ENCODE peak calls at places on chromosome 15, in five cellular contexts. B is breast epithelium, Q is WERI-Rb-1, H is fibroblast of the aortic adventitia, P is stomach. U is an unnamed sample.

GRCh38 chr15:41506796-41507341 is 6.8 kb downstream of the LTK start:
- DNase-seq in Q (peak; percentile 34), H (no peak), B (no peak), P (no peak), U (no peak)

GRCh38 chr15:64441852-64442251 is 18.5 kb upstream of the ZNF609 start:
- DNase-seq in Q (no peak), P (no peak), H (no peak), B (no peak), U (no peak)

GRCh38 chr15:74847462-74847861 is 4.5 kb upstream of the ULK3 start:
- DNase-seq in B (no peak), Q (peak; percentile 25), P (peak; percentile 59), H (no peak), U (no peak)

GRCh38 chr15:47194718-47195117 is 522.6 kb upstream of the SEMA6D start:
- DNase-seq in H (peak; percentile 52), Q (no peak), P (no peak), B (no peak), U (peak; percentile 17)

GRCh38 chr15:80070840-80071239 is 11.4 kb downstream of the ZFAND6 start:
- DNase-seq in H (peak; percentile 56), B (no peak), P (no peak), Q (no peak), U (peak; percentile 66)

GRCh38 chr15:80585544-80586018 is 109.5 kb upstream of the ABHD17C start:
- DNase-seq in P (peak; percentile 32), H (no peak), Q (peak; percentile 37), B (no peak), U (no peak)

GRCh38 chr15:84001655-84002054 is 233.9 kb upstream of the GOLGA6L4 start:
- DNase-seq in B (no peak), H (no peak), Q (no peak), P (no peak), U (no peak)

GRCh38 chr15:28934645-28935044 is 48.9 kb downstream of the APBA2 start:
- DNase-seq in P (no peak), B (no peak), Q (no peak), H (no peak), U (no peak)

GRCh38 chr15:83306561-83306960 is 22.1 kb upstream of the BNC1 start:
- DNase-seq in H (no peak), B (no peak), P (no peak), Q (no peak), U (no peak)

GRCh38 chr15:81752149-81752942 is 293.5 kb downstream of the MEX3B start:
- DNase-seq in Q (peak; percentile 84), P (peak; percentile 31), H (peak; percentile 54), B (peak; percentile 78), U (peak; percentile 57)

GRCh38 chr15:48385431-48385830 is 54.2 kb downstream of the DUT start:
- DNase-seq in P (no peak), Q (no peak), H (peak; percentile 99), B (no peak), U (peak; percentile 100)

GRCh38 chr15:37824717-37825382 is 109.6 kb upstream of the TMCO5A start:
- DNase-seq in Q (peak; percentile 21), P (no peak), H (peak; percentile 90), B (no peak), U (peak; percentile 90)

DNA sequence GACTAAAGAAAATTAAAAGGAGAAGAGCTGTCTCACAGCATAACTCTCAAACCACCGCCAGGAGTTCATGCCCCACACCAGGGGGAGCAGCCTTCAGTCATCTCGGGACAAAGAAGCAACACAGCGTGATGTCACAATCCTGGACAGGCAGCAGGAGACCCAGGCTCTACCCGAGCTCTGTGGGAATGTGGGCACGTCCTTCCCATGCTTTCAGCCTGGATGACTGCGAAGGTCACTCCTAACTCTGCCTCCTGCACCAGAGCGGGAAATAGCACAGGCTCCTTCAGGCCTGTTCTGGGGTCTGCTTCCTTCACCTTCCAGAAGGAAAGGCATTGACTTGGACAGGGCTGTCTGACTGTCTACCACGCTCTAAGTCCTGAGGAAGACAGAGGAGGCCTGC is 31.3 kb downstream of the NOX5 start:
- DNase-seq in P (no peak), H (no peak), B (no peak), Q (peak; percentile 68), U (peak; percentile 39)
- TF ChIP-seq CTCF in P (no peak), H (no peak), B (no peak), Q (peak; percentile 59), U (peak; percentile 42)

GRCh38 chr15:78620839-78621421 is at the start of gene CHRNA3:
- DNase-seq in Q (peak; percentile 45), P (peak; percentile 9), H (no peak), B (no peak), U (no peak)

GRCh38 chr15:78621810-78622402 is 1.1 kb upstream of the CHRNA3 start:
- DNase-seq in H (no peak), B (no peak), P (peak; percentile 18), Q (no peak), U (no peak)

GRCh38 chr15:78619022-78619950 is 1.5 kb downstream of the CHRNA3 start:
- DNase-seq in B (no peak), P (peak; percentile 20), Q (peak; percentile 61), H (no peak), U (no peak)

GRCh38 chr15:78618490-78618934 is 2.3 kb downstream of the CHRNA3 start:
- DNase-seq in Q (peak; percentile 95), P (peak; percentile 91), B (peak; percentile 84), H (peak; percentile 98), U (peak; percentile 94)

DNA sequence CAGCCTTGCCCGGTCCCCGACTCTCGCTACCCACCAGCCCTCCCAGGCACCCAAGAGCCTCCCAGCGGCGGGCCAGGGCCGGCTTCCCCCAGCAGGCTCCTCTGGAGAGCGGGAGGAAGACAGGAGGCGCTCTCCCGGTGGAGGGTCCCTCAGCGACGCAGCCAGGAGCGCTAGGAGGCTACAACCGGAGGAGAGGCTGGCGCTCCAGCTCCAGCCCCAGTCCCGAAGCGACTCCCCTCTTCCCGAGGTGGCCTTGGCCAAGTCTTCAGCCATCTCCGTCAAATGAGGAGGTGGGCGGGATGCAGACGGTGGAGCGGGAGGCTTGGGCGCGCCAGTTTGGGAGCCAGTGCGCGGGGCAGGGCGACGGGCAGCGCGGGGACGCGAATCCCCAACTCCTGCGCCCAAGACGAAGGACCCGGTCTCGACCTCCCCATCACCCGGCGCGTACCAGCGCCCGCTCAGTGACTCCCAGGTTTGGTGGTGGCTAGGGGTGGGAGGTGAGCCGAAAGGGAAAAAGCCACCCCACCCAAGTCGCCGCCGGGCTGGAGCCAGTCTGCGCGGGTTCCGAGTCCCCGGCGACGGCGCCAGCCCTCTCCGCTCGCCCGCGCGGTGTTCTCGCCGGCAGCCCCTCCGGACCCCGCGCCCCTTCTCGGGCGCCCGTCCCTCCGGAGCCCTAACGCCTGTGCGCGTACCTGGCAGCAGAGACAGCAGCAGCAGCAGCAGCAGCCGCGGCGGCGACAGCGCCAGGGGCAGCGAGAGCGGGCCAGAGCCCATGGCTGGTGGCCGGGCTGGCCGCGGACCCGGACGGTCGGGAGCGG is 566 bp downstream of the CHRNA3 start:
- DNase-seq in H (no peak), P (peak; percentile 23), B (no peak), Q (peak; percentile 71), U (no peak)
- H3K4me3 ChIP-seq in H (no peak overlapping the region), P (peak overlapping the region; percentile 32), B (peak overlapping the region; percentile 39), Q (peak overlapping the region; percentile 68), U (no peak overlapping the region)

GRCh38 chr15:26032162-26032846 is 169.2 kb upstream of the ATP10A start:
- DNase-seq in P (no peak), H (no peak), Q (no peak), B (no peak), U (no peak)

GRCh38 chr15:26038693-26039092 is 175.6 kb upstream of the ATP10A start:
- DNase-seq in P (no peak), Q (no peak), H (no peak), B (no peak), U (no peak)

DNA sequence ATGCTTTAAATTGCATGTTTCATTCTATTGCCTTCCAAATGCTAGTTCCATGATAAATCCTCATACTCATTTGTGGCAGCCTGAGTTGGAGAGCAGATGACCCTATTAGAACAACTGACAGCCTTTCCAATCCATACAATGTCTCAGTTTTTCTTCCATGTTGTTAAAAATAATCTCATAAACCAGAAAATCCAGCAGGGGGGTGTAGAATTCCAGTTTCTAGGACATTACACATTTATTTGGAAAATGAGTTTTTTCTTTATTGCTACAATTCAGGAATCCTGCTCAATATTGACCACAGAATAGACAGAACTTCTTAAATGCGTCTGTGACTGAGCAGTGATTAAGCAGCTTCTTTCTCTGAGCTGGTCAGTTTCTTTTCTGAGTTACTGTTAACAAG is 174.2 kb upstream of the ATP10A start:
- DNase-seq in H (peak; percentile 3), B (no peak), Q (no peak), P (no peak), U (peak; percentile 14)
- TF ChIP-seq CTCF in H (peak; percentile 15), B (no peak), Q (no peak), P (no peak), U (peak; percentile 53)

GRCh38 chr15:58404020-58404419 is 27.8 kb upstream of the LIPC start:
- DNase-seq in H (no peak), P (no peak), Q (no peak), B (no peak), U (no peak)
- H3K4me3 ChIP-seq in H (no peak overlapping the region), P (no peak overlapping the region), Q (no peak overlapping the region), B (no peak overlapping the region), U (no peak overlapping the region)

DNA sequence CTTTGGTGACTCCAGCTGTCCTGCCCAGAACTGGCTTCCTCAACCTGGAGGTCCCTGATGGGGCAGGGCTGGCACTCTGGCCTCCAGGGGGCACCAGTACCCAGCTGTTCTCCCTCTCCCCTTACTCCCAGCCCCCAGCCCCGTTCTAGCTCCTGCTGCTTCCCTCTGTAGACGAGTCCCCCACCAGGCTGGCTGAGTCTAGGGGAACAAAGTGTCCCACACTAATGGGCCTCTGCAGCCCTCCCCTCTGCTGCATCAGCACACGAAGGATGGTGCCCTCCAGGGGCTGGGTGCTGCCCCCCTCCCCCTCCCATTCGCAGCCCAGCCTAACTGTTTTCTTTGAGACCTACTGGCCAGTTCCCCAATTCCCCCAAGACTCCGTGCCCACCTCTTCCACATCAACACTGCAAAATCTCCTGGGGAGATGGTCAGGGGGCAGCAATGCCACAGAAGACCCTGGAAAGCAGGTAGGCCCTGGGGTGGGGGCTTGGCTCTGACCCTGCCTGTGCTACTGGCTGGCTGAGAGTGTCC is 4.2 kb downstream of the RHCG start:
- DNase-seq in B (no peak), H (no peak), Q (peak; percentile 63), P (no peak), U (no peak)
- TF ChIP-seq CTCF in B (no peak), H (peak; percentile 49), Q (peak; percentile 80), P (no peak), U (peak; percentile 15)

GRCh38 chr15:33194237-33194636 is 277 bp downstream of the FMN1 start:
- DNase-seq in B (peak; percentile 52), Q (peak; percentile 40), H (peak; percentile 6), P (no peak), U (peak; percentile 1)

GRCh38 chr15:33195283-33195682 is 769 bp upstream of the FMN1 start:
- DNase-seq in B (no peak), Q (peak; percentile 31), H (no peak), P (no peak), U (no peak)

GRCh38 chr15:33197636-33198035 is 3.1 kb upstream of the FMN1 start:
- DNase-seq in H (no peak), B (no peak), P (no peak), Q (no peak), U (no peak)

GRCh38 chr15:33191641-33192040 is 2.9 kb downstream of the FMN1 start:
- DNase-seq in Q (peak; percentile 67), H (no peak), B (no peak), P (no peak), U (no peak)

DNA sequence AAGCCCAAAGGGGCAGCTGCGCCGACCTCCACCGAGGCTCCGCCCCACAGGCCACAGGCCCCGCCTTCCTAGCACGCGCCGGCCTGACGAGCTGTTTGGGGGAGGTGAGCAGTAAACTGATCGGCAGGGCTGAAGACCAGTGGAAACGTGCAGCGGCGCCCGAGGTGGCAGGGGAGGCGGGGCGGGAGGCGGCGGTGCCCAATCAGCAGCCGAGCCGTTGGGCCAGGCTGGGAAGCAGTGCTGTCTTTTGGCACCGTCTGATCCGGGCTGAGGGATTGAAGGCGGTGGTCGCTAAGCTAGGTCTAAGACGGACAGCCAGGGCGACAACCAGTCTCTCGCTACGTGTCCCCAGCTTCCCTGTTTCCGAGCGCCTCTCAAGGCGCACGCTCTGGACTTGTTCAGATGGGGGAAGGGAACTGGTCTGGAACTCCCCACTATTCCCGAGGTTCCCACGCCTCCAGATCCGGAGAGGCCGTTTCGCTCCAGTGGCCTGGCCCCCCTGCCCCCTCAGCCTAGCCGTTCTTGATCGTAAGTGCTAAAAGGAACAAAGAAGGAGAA is at the start of gene FMN1:
- DNase-seq in B (peak; percentile 88), Q (peak; percentile 98), H (peak; percentile 83), P (peak; percentile 96), U (peak; percentile 89)
- H3K4me3 ChIP-seq in B (peak within 1 kb of the TSS; percentile 52), Q (peak within 1 kb of the TSS; percentile 67), H (peak within 1 kb of the TSS; percentile 72), P (peak within 1 kb of the TSS; percentile 58), U (peak within 1 kb of the TSS; percentile 74)

U was measured in AG10803.